ENCODE peak calls at places on chromosome 13, in six cellular contexts. C, M, O, H, B and A are unnamed samples.

GRCh38 chr13:109273326-109273751 is 513.0 kb downstream of the IRS2 start:
- DNase-seq in C (no peak), M (no peak), O (no peak), H (peak), B (no peak), A (no peak)

GRCh38 chr13:101654916-101655315 is 202.4 kb downstream of the ITGBL1 start:
- DNase-seq in C (no peak), M (no peak), O (no peak), H (no peak), B (no peak), A (no peak)

GRCh38 chr13:30715357-30715756 is 20.0 kb upstream of the ALOX5AP start:
- DNase-seq in C (no peak), M (no peak), O (no peak), H (no peak), B (no peak), A (no peak)

GRCh38 chr13:31982540-31982939 is 49.0 kb upstream of the FRY start:
- DNase-seq in C (peak), M (peak), O (no peak), H (peak), B (peak), A (no peak)

GRCh38 chr13:62910541-62910940 is 1494.9 kb upstream of the PCDH20 start:
- DNase-seq in C (no peak), M (no peak), O (no peak), H (no peak), B (no peak), A (no peak)

GRCh38 chr13:34577051-34577450 is 365.0 kb upstream of the NBEA start:
- DNase-seq in C (no peak), M (no peak), O (no peak), H (peak), B (peak), A (no peak)

GRCh38 chr13:80141114-80141849 is 199.6 kb downstream of the SPRY2 start:
- DNase-seq in C (peak), M (no peak), O (no peak), H (peak), B (peak), A (no peak)

GRCh38 chr13:92390217-92390616 is 836.4 kb upstream of the GPC6 start:
- DNase-seq in C (no peak), M (no peak), O (no peak), H (no peak), B (no peak), A (no peak)

GRCh38 chr13:47334173-47334572 is 437.3 kb upstream of the HTR2A start:
- DNase-seq in C (no peak), M (no peak), O (no peak), H (peak), B (no peak), A (no peak)

GRCh38 chr13:71118779-71119364 is 748.1 kb downstream of the DACH1 start:
- DNase-seq in C (no peak), M (no peak), O (no peak), H (peak), B (no peak), A (no peak)

GRCh38 chr13:39148513-39148961 is 110.3 kb downstream of the NHLRC3 start:
- DNase-seq in C (no peak), M (no peak), O (no peak), H (peak), B (no peak), A (no peak)

GRCh38 chr13:47829684-47830083 is 171.4 kb downstream of the SUCLA2 start:
- DNase-seq in C (no peak), M (no peak), O (no peak), H (no peak), B (no peak), A (no peak)

GRCh38 chr13:114067886-114068722 is 64.3 kb downstream of the RASA3 start:
- DNase-seq in C (no peak), M (peak), O (no peak), H (no peak), B (no peak), A (peak)

GRCh38 chr13:112926993-112927392 is 42.0 kb upstream of the MCF2L start:
- DNase-seq in C (no peak), M (no peak), O (no peak), H (no peak), B (no peak), A (no peak)

GRCh38 chr13:21813110-21813509 is 142.2 kb downstream of the FGF9 start:
- DNase-seq in C (no peak), M (no peak), O (no peak), H (no peak), B (no peak), A (no peak)

GRCh38 chr13:98372886-98373285 is 195.8 kb upstream of the RNF113B start:
- DNase-seq in C (no peak), M (no peak), O (no peak), H (peak), B (no peak), A (no peak)

GRCh38 chr13:110431851-110432294 is 124.8 kb downstream of the COL4A2 start:
- DNase-seq in C (peak), M (no peak), O (no peak), H (no peak), B (no peak), A (no peak)

GRCh38 chr13:65378943-65379519 is 1851.1 kb downstream of the PCDH9 start:
- DNase-seq in C (no peak), M (no peak), O (no peak), H (peak), B (no peak), A (no peak)

GRCh38 chr13:98171806-98172569 is 5.1 kb downstream of the RNF113B start:
- DNase-seq in C (peak), M (no peak), O (no peak), H (peak), B (no peak), A (no peak)

GRCh38 chr13:74710006-74710405 is 575.8 kb upstream of the KLF12 start:
- DNase-seq in C (no peak), M (no peak), O (no peak), H (no peak), B (no peak), A (no peak)

GRCh38 chr13:23450340-23451046 is 17.0 kb upstream of the SACS start:
- DNase-seq in C (no peak), M (no peak), O (no peak), H (no peak), B (no peak), A (no peak)

GRCh38 chr13:107807306-107808073 is 407.8 kb downstream of the LIG4 start:
- DNase-seq in C (no peak), M (no peak), O (no peak), H (no peak), B (no peak), A (no peak)

GRCh38 chr13:99553033-99553432 is 51.8 kb downstream of the TM9SF2 start:
- DNase-seq in C (no peak), M (no peak), O (no peak), H (no peak), B (no peak), A (no peak)

GRCh38 chr13:52846567-52847321 is 1.7 kb downstream of the PCDH8 start:
- DNase-seq in C (peak), M (peak), O (peak), H (no peak), B (no peak), A (no peak)

GRCh38 chr13:48222358-48223015 is 10.5 kb upstream of the ITM2B start:
- DNase-seq in C (peak), M (no peak), O (no peak), H (peak), B (no peak), A (no peak)

GRCh38 chr13:35596299-35596698 is 119.8 kb upstream of the MAB21L1 start:
- DNase-seq in C (no peak), M (no peak), O (no peak), H (no peak), B (no peak), A (no peak)

GRCh38 chr13:113875829-113876228 is 12.0 kb upstream of the GAS6 start:
- DNase-seq in C (no peak), M (no peak), O (no peak), H (no peak), B (no peak), A (no peak)

GRCh38 chr13:48437381-48437780 is 24.5 kb upstream of the LPAR6 start:
- DNase-seq in C (peak), M (no peak), O (no peak), H (peak), B (no peak), A (no peak)

GRCh38 chr13:34416833-34417425 is 525.1 kb upstream of the NBEA start:
- DNase-seq in C (peak), M (no peak), O (no peak), H (peak), B (no peak), A (no peak)

GRCh38 chr13:90968510-90968909 is 379.0 kb upstream of the MIR17HG start:
- DNase-seq in C (no peak), M (no peak), O (no peak), H (peak), B (no peak), A (no peak)

GRCh38 chr13:35857769-35858168 is 273.4 kb downstream of the DCLK1 start:
- DNase-seq in C (no peak), M (no peak), O (no peak), H (peak), B (no peak), A (no peak)

GRCh38 chr13:95207769-95208366 is 93.4 kb downstream of the ABCC4 start:
- DNase-seq in C (no peak), M (no peak), O (no peak), H (no peak), B (no peak), A (no peak)

GRCh38 chr13:39913339-39913738 is 257.9 kb downstream of the COG6 start:
- DNase-seq in C (no peak), M (no peak), O (no peak), H (no peak), B (no peak), A (no peak)

GRCh38 chr13:36163809-36164308 is 32.7 kb upstream of the DCLK1 start:
- DNase-seq in C (peak), M (no peak), O (no peak), H (peak), B (peak), A (no peak)

GRCh38 chr13:99419591-99420243 is 81.6 kb upstream of the TM9SF2 start:
- DNase-seq in C (no peak), M (no peak), O (no peak), H (no peak), B (no peak), A (no peak)

GRCh38 chr13:41075034-41075433 is 13.7 kb downstream of the WBP4 start:
- DNase-seq in C (no peak), M (no peak), O (no peak), H (peak), B (no peak), A (no peak)

GRCh38 chr13:59568306-59568705 is 595.4 kb downstream of the DIAPH3 start:
- DNase-seq in C (no peak), M (no peak), O (no peak), H (no peak), B (no peak), A (no peak)

GRCh38 chr13:44437356-44438233 is 64.0 kb downstream of the SERP2 start:
- DNase-seq in C (no peak), M (no peak), O (no peak), H (peak), B (no peak), A (no peak)
- TF ChIP-seq CTCF in C (peak), M (peak), O (peak), H (peak), B (peak), A (peak)

GRCh38 chr13:28755546-28755870 is 36.7 kb upstream of the SLC46A3 start:
- DNase-seq in C (no peak), M (no peak), O (no peak), H (no peak), B (no peak), A (no peak)

GRCh38 chr13:28753208-28753892 is 34.6 kb upstream of the SLC46A3 start:
- DNase-seq in C (peak), M (no peak), O (no peak), H (peak), B (peak), A (no peak)

GRCh38 chr13:28753946-28754345 is 35.2 kb upstream of the SLC46A3 start:
- DNase-seq in C (no peak), M (no peak), O (no peak), H (no peak), B (no peak), A (no peak)

GRCh38 chr13:28751210-28751935 is 32.6 kb upstream of the SLC46A3 start:
- DNase-seq in C (no peak), M (no peak), O (no peak), H (no peak), B (no peak), A (no peak)

DNA sequence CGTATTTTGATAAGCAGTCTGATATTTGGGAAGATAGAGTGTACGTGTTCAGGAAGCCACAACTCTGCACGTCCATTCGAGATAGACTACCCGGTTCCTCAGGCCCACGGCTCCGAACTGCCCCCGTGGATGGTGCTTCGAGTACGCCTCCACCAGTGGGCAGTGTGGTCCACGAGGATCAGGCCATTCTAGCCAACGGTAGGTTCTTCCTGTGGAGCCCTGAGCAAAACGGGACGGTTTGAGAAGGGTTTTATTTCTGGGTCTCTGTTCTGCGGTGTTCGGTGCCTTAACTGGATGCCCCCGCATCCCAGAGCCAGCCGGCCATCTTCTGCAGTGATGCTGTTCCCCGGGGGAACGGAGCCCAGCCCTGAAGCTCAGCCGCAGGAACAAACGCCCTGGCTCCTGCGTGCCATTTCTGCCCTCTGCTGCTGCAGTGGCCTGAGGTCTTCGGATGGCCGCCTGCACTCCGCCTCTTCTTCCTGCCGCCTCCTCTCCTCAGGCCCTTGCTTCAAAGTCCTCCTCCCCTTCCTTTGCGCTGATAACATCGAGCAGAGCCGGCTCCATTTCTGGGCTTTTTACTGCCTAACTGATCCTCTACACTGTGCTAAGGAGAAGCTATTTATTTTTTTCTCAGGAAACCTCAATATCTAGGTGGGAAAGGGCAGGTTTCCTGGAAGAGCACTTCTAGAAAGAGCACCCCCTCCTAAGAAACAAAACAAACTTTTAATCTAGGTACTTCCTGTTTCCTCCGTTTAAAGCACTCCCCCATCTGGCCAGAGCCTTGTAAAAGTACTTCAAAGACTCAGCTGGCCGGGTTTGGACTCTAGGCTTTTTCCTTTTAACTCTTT is 36.2 kb upstream of the SLC46A3 start:
- DNase-seq in C (peak), M (no peak), O (peak), H (peak), B (no peak), A (no peak)
- TF ChIP-seq CTCF in C (peak), M (no peak), O (no peak), H (no peak), B (no peak), A (peak)

GRCh38 chr13:42350141-42350540 is 78.2 kb downstream of the AKAP11 start:
- DNase-seq in C (no peak), M (no peak), O (no peak), H (no peak), B (no peak), A (no peak)

GRCh38 chr13:42360046-42360445 is 88.1 kb downstream of the AKAP11 start:
- DNase-seq in C (no peak), M (no peak), O (no peak), H (no peak), B (no peak), A (no peak)

GRCh38 chr13:42355841-42356575 is 84.1 kb downstream of the AKAP11 start:
- DNase-seq in C (no peak), M (no peak), O (no peak), H (no peak), B (no peak), A (no peak)

GRCh38 chr13:42355118-42355840 is 83.3 kb downstream of the AKAP11 start:
- DNase-seq in C (no peak), M (no peak), O (no peak), H (peak), B (no peak), A (no peak)

DNA sequence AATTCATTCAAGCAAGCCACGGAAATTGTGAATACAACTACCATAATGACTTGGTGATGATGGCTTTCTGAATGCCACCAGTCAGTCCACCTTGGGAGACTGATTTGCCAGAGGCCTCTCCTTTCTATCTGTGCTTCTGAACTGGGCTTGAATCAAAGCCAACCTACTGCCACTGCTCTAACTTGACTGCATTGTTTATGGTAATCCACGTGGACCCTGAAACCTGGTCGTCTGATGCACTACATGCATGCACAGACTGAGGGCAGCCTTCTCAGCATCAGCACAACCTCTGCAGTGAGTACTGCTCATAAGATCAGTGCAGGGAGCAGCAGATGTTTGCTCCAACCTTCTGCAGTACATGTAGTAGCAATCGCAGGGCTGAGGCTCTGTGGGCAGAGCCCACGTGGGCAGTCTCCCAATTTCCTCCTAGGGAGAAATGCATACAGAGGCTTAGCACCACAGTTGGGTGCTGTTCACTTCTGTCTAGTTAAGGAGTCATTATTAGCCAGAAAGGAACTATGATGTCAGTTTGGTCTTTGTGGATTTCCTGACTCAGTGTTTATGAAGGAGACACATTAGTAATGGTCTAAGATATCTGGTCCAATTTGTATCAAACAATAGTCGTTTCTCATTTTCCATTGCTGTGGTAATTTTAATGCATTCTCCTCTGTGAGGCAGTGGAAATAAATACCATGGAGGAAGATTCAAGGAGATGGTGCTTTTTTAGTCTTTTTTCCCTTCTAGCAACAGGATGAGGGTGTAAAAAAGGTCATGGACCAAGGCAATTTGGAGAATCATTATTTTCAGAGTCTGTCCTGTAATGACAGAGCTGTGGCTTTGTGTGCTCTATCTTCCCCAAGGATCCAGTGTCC is 82.5 kb downstream of the AKAP11 start:
- DNase-seq in C (no peak), M (no peak), O (no peak), H (peak), B (no peak), A (no peak)
- TF ChIP-seq CTCF in C (no peak), M (peak), O (no peak), H (peak), B (no peak), A (no peak)

DNA sequence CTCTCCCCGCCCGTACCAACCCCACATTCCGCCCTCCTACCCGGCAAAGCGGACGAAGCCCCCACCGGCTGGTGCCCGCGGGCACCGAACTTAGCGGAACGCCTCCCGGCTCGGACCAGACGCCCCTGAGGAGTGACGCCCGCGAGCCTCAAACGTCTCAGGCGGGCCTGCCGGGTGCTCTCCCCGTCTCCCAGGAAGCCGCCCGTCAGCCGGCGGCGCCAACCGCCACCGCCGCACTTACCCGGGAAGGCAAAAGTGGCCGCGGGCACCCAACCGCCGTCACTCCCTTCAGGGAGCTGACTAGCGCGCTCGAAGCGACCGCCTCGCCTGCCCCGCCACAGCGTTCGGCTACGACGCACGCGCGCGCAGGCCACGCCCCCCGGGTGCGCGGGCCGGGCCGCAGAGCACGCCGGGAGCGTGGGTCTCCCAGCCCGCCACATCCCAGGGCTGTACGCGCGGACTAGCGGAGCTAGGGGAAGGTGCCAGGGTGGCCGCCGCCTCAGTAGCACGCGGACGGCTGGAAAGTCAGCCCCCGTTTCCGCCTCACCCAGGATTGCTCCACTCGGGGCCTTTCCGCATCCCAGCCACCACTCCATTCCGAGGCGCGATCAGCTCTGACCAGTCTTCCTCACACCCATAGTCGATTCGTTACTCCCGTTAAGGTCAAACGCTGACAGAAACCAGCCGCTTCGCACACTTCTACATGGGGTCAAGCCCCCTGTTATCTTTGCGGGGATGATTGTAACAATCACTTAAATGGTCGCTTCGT is at the start of gene TEX30:
- DNase-seq in C (peak), M (peak), O (peak), H (peak), B (peak), A (no peak)
- TF ChIP-seq CTCF in C (no peak), M (no peak), O (no peak), H (no peak), B (no peak), A (peak)

GRCh38 chr13:78317030-78317429 is 286.3 kb downstream of the POU4F1 start:
- DNase-seq in C (no peak), M (no peak), O (no peak), H (no peak), B (no peak), A (no peak)
- TF ChIP-seq CTCF in C (peak), M (no peak), O (no peak), H (no peak), B (no peak), A (peak)

DNA sequence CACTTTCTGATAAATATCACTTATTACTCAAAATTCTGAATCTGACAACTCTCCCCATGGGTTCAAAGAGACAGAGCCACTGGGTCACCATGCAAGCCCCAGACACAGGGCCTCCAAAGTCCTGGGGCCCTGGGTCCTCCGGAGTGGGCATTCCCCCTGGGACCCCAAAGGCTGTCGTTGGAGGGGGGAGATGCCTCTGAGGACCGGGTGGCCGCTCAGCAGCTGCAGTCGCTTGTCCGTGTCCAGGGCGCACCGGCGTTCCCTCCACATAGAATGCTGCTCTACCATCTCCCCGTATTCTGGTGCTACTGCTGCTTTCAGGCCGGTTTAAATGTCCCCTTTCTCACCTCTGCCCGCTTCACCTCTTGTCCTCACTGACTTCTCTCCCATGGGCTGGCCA is 246.1 kb downstream of the TEX29 start:
- DNase-seq in C (no peak), M (no peak), O (peak), H (no peak), B (no peak), A (no peak)
- TF ChIP-seq CTCF in C (no peak), M (no peak), O (no peak), H (no peak), B (no peak), A (no peak)

GRCh38 chr13:43229506-43229905 is 206.1 kb downstream of the DNAJC15 start:
- DNase-seq in C (no peak), M (no peak), O (no peak), H (peak), B (no peak), A (no peak)
- TF ChIP-seq CTCF in C (no peak), M (no peak), O (no peak), H (no peak), B (no peak), A (no peak)